ENCODE peak calls at places on chromosomes 4 and X, in five cellular contexts. One of them, this sample, is unnamed.

GRCh38 chr4:132383571-132384199 is 765.4 kb upstream of the PCDH10 start:
- DNase-seq in upper lobe of right lung: no peak
- DNase-seq in endodermal cell: no peak
- DNase-seq in IMR-90: no peak
- DNase-seq in NB4: no peak
- DNase-seq in this sample: no peak

GRCh38 chr4:77072195-77072753 is 3.5 kb downstream of the CCNI start:
- DNase-seq in upper lobe of right lung: no peak
- DNase-seq in endodermal cell: no peak
- DNase-seq in IMR-90: no peak
- DNase-seq in NB4: no peak
- DNase-seq in this sample: no peak

GRCh38 chr4:39044364-39044946 is 12.2 kb upstream of the TMEM156 start:
- DNase-seq in upper lobe of right lung: peak; percentile 94
- DNase-seq in endodermal cell: peak; percentile 97
- DNase-seq in IMR-90: peak; percentile 93
- DNase-seq in NB4: peak; percentile 96
- DNase-seq in this sample: no peak

GRCh38 chr4:10575414-10575813 is 109.2 kb downstream of the CLNK start:
- DNase-seq in upper lobe of right lung: no peak
- DNase-seq in endodermal cell: no peak
- DNase-seq in IMR-90: no peak
- DNase-seq in NB4: no peak
- DNase-seq in this sample: no peak

GRCh38 chr4:22552802-22553201 is 36.9 kb upstream of the ADGRA3 start:
- DNase-seq in upper lobe of right lung: no peak
- DNase-seq in endodermal cell: no peak
- DNase-seq in IMR-90: no peak
- DNase-seq in NB4: peak; percentile 16
- DNase-seq in this sample: no peak

GRCh38 chr4:103244251-103244650 is 46.1 kb upstream of the CENPE start:
- DNase-seq in upper lobe of right lung: no peak
- DNase-seq in endodermal cell: no peak
- DNase-seq in IMR-90: no peak
- DNase-seq in NB4: no peak
- DNase-seq in this sample: no peak

GRCh38 chr4:55215087-55215486 is 89.7 kb upstream of the KDR start:
- DNase-seq in upper lobe of right lung: no peak
- DNase-seq in endodermal cell: no peak
- DNase-seq in IMR-90: no peak
- DNase-seq in NB4: no peak
- DNase-seq in this sample: no peak

GRCh38 chr4:154565704-154566103 is 2.9 kb downstream of the FGB start:
- DNase-seq in upper lobe of right lung: no peak
- DNase-seq in endodermal cell: no peak
- DNase-seq in IMR-90: no peak
- DNase-seq in NB4: no peak
- DNase-seq in this sample: no peak

GRCh38 chr4:153252122-153252521 is 47.9 kb downstream of the TRIM2 start:
- DNase-seq in upper lobe of right lung: no peak
- DNase-seq in endodermal cell: no peak
- DNase-seq in IMR-90: no peak
- DNase-seq in NB4: no peak
- DNase-seq in this sample: no peak

GRCh38 chr4:126404549-126404948 is 1089.8 kb downstream of the FAT4 start:
- DNase-seq in upper lobe of right lung: no peak
- DNase-seq in endodermal cell: no peak
- DNase-seq in IMR-90: peak; percentile 62
- DNase-seq in NB4: no peak
- DNase-seq in this sample: peak; percentile 32

GRCh38 chr4:176775326-176775725 is 17.4 kb downstream of the VEGFC start:
- DNase-seq in upper lobe of right lung: no peak
- DNase-seq in endodermal cell: no peak
- DNase-seq in IMR-90: no peak
- DNase-seq in NB4: no peak
- DNase-seq in this sample: no peak

GRCh38 chr4:555566-556275 is 20.4 kb downstream of the TMEM271 start:
- DNase-seq in upper lobe of right lung: peak; percentile 49
- DNase-seq in endodermal cell: no peak
- DNase-seq in IMR-90: no peak
- DNase-seq in NB4: no peak
- DNase-seq in this sample: peak; percentile 72

GRCh38 chr4:186621959-186622553 is 66.7 kb upstream of the MTNR1A start:
- DNase-seq in upper lobe of right lung: no peak
- DNase-seq in endodermal cell: no peak
- DNase-seq in IMR-90: peak; percentile 95
- DNase-seq in NB4: no peak
- DNase-seq in this sample: no peak

GRCh38 chr4:128871948-128872347 is 62.4 kb downstream of the JADE1 start:
- DNase-seq in upper lobe of right lung: no peak
- DNase-seq in endodermal cell: no peak
- DNase-seq in IMR-90: peak; percentile 99
- DNase-seq in NB4: no peak
- DNase-seq in this sample: no peak

GRCh38 chrX:47351706-47352105 is 18.7 kb upstream of the ZNF157 start:
- DNase-seq in upper lobe of right lung: no peak
- DNase-seq in endodermal cell: no peak
- DNase-seq in IMR-90: peak; percentile 60
- DNase-seq in NB4: no peak
- DNase-seq in this sample: no peak

GRCh38 chrX:74656079-74656745 is 41.8 kb upstream of the RLIM start:
- DNase-seq in upper lobe of right lung: no peak
- DNase-seq in endodermal cell: peak; percentile 51
- DNase-seq in IMR-90: peak; percentile 27
- DNase-seq in NB4: no peak
- DNase-seq in this sample: no peak

GRCh38 chr4:81786063-81786763 is 314.5 kb upstream of the RASGEF1B start:
- DNase-seq in upper lobe of right lung: no peak
- DNase-seq in endodermal cell: no peak
- DNase-seq in IMR-90: no peak
- DNase-seq in NB4: no peak
- DNase-seq in this sample: no peak

GRCh38 chr4:55409468-55410171 is 13.9 kb downstream of the TMEM165 start:
- DNase-seq in upper lobe of right lung: no peak
- DNase-seq in endodermal cell: peak; percentile 66
- DNase-seq in IMR-90: peak; percentile 13
- DNase-seq in NB4: peak; percentile 94
- DNase-seq in this sample: no peak

GRCh38 chr4:101126044-101126443 is 221.3 kb downstream of the PPP3CA start:
- DNase-seq in upper lobe of right lung: no peak
- DNase-seq in endodermal cell: no peak
- DNase-seq in IMR-90: peak; percentile 47
- DNase-seq in NB4: no peak
- DNase-seq in this sample: no peak

GRCh38 chr4:141761926-141762325 is 125.5 kb downstream of the IL15 start:
- DNase-seq in upper lobe of right lung: no peak
- DNase-seq in endodermal cell: no peak
- DNase-seq in IMR-90: no peak
- DNase-seq in NB4: no peak
- DNase-seq in this sample: no peak
- TF ChIP-seq CTCF in upper lobe of right lung: no peak
- TF ChIP-seq CTCF in endodermal cell: no peak
- TF ChIP-seq CTCF in IMR-90: no peak
- TF ChIP-seq CTCF in NB4: no peak
- TF ChIP-seq CTCF in this sample: no peak

DNA sequence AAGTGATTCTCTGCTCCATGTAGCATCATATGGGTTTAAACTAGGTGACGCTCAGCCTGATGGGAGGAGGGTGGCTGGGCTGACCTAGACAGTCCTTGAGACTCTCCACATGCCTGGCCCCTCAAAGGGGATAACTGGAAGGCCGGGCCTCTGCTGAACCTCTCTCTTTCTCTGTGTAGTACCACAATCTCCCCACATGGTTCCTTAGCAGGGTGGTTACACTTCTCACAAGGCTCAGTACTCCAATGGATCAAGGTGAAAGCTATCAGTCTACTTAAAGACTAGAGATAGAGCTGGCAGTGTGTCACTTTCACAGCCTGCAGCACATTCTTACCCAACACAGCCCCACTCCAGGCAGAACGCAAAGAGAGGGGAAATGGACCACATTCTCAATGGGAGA is 80.4 kb downstream of the LDB2 start:
- DNase-seq in upper lobe of right lung: no peak
- DNase-seq in endodermal cell: peak; percentile 72
- DNase-seq in IMR-90: no peak
- DNase-seq in NB4: no peak
- DNase-seq in this sample: no peak
- TF ChIP-seq CTCF in upper lobe of right lung: no peak
- TF ChIP-seq CTCF in endodermal cell: peak; percentile 67
- TF ChIP-seq CTCF in IMR-90: no peak
- TF ChIP-seq CTCF in NB4: no peak
- TF ChIP-seq CTCF in this sample: no peak

GRCh38 chr4:2281575-2282343 is 19.9 kb upstream of the MXD4 start:
- DNase-seq in upper lobe of right lung: no peak
- DNase-seq in endodermal cell: no peak
- DNase-seq in IMR-90: no peak
- DNase-seq in NB4: peak; percentile 84
- DNase-seq in this sample: no peak

GRCh38 chr4:2277956-2278355 is 16.0 kb upstream of the MXD4 start:
- DNase-seq in upper lobe of right lung: no peak
- DNase-seq in endodermal cell: no peak
- DNase-seq in IMR-90: no peak
- DNase-seq in NB4: no peak
- DNase-seq in this sample: no peak

GRCh38 chr4:2284161-2284933 is 22.4 kb upstream of the MXD4 start:
- DNase-seq in upper lobe of right lung: peak; percentile 44
- DNase-seq in endodermal cell: no peak
- DNase-seq in IMR-90: no peak
- DNase-seq in NB4: no peak
- DNase-seq in this sample: no peak

GRCh38 chr4:2283199-2283711 is 21.3 kb upstream of the MXD4 start:
- DNase-seq in upper lobe of right lung: no peak
- DNase-seq in endodermal cell: no peak
- DNase-seq in IMR-90: no peak
- DNase-seq in NB4: no peak
- DNase-seq in this sample: no peak

DNA sequence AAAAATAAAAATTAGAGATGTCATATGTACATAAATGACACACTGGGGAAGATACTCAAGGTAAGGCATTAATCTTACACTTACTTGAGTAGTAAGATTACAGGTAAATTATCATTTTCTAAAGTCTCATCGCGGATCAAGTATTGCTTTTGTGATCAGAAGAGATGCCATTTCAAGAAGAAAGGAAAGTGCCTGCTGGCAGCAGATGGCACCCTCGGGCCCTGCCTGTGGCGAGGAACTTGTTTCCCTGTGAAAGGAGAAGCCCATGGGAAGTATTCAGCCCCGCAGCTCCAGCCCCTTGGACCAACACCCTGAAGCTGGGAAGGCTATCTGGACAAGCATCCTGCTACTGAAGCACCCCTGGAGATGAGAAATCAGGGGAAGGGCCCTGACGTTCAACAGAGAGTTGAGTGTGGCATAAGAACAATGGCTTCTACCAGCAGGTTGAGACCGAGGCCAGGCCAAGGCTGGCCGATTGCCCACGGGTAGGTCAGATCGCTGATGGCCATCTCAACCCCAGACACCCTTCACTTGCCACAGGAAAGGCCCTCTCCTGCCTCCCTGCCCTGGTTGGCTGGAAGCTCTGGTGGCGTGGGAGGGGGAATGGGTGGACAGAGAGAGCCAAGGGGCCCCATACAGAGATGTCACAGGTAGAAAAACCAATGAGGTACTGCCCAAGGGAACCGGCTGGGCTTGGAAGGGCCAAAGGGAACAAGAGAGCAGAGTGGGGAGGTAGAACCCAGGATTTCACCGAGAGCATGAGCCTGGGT is 18.8 kb upstream of the MXD4 start:
- DNase-seq in upper lobe of right lung: no peak
- DNase-seq in endodermal cell: no peak
- DNase-seq in IMR-90: no peak
- DNase-seq in NB4: no peak
- DNase-seq in this sample: no peak
- TF ChIP-seq CTCF in upper lobe of right lung: no peak
- TF ChIP-seq CTCF in endodermal cell: no peak
- TF ChIP-seq CTCF in IMR-90: peak; percentile 23
- TF ChIP-seq CTCF in NB4: no peak
- TF ChIP-seq CTCF in this sample: peak; percentile 58

DNA sequence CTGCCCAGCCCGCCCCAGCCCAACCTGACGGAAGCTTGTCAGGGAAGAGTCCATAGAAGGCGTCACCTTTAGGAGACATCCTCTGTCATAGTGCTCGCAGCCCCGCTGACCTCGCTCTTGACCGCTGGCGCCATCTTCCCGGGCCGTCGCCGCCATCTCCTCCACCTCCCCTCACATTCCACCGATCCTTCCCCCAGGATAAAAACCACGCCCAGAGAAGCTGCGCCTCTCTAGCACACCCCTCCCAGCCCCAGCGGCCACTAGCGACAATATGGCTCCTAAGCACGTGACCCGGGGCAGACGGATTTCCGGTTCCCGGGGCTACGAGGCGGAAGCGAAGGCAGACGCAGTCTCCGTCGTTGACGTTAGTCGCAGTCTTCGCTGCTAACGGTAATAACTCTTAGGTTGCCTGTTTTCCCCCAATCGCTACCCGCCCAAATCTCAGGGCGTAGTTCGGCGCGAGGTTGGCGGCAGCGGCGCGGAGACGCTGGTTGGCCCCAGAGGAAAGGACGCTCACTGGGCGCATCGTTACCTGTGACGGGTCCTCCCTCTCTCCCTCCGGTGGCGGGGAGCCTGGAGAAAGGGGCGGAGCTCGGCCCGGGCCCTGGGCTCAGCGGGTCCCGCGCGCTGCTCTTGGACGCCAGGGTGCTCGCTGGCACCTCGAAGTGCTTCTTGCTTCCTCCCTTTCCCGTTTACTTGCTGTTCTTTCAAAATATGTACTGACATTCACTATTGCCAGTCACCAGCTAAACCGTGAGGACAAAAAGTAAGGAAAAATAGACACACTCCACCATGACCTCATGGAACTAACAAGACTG is at the start of the genes RCHY1 and THAP6:
- DNase-seq in upper lobe of right lung: peak; percentile 98
- DNase-seq in endodermal cell: peak; percentile 98
- DNase-seq in IMR-90: peak; percentile 93
- DNase-seq in NB4: peak; percentile 95
- DNase-seq in this sample: peak; percentile 95
- TF ChIP-seq CTCF in upper lobe of right lung: no peak
- TF ChIP-seq CTCF in endodermal cell: no peak
- TF ChIP-seq CTCF in IMR-90: no peak
- TF ChIP-seq CTCF in NB4: no peak
- TF ChIP-seq CTCF in this sample: peak; percentile 30